ENCODE peak calls at places on chromosomes 13 and 19, in four cellular contexts. H is H1, P is H9, U is mesendoderm. B is an unnamed sample.

GRCh38 chr19:17520865-17521264 is 9.4 kb downstream of the PGLS start:
- DNase-seq in H (no peak), P (no peak), U (no peak), B (no peak)

GRCh38 chr19:13537454-13537853 is 31.2 kb upstream of the CACNA1A start:
- DNase-seq in H (no peak), P (peak), U (peak), B (no peak)

GRCh38 chr13:20708216-20708615 is 4.7 kb downstream of the IL17D start:
- DNase-seq in H (no peak), P (no peak), U (no peak), B (no peak)

GRCh38 chr19:12967907-12968306 is 1.5 kb upstream of the DAND5 start:
- DNase-seq in H (no peak), P (no peak), U (no peak), B (peak)

GRCh38 chr13:50838031-50838430 is 5.5 kb downstream of the DLEU7 start:
- DNase-seq in H (no peak), P (no peak), U (no peak), B (no peak)

GRCh38 chr19:30286378-30286777 is 85.8 kb upstream of the ZNF536 start:
- DNase-seq in H (no peak), P (no peak), U (no peak), B (no peak)

GRCh38 chr13:79258489-79258888 is 147.6 kb downstream of the RBM26 start:
- DNase-seq in H (no peak), P (no peak), U (no peak), B (no peak)

GRCh38 chr13:98060282-98060681 is 82.6 kb upstream of the FARP1 start:
- DNase-seq in H (no peak), P (no peak), U (no peak), B (no peak)

GRCh38 chr19:46392252-46392801 is 21.0 kb downstream of the CCDC8 start:
- DNase-seq in H (no peak), P (no peak), U (no peak), B (peak)

GRCh38 chr13:110648155-110648819 is 32.9 kb downstream of the NAXD start:
- DNase-seq in H (peak), P (no peak), U (no peak), B (no peak)

GRCh38 chr19:9906475-9907087 is 29.7 kb downstream of the OLFM2 start:
- DNase-seq in H (no peak), P (no peak), U (peak), B (no peak)

GRCh38 chr19:11481777-11482383 is 1.0 kb upstream of the ELAVL3 start:
- DNase-seq in H (peak), P (peak), U (peak), B (peak)

GRCh38 chr13:67147257-67148218 is 82.6 kb downstream of the PCDH9 start:
- DNase-seq in H (no peak), P (no peak), U (peak), B (peak)

GRCh38 chr19:53182202-53182601 is 11.0 kb downstream of the ZNF665 start:
- DNase-seq in H (no peak), P (no peak), U (no peak), B (peak)

GRCh38 chr19:48492925-48493717 is 18.5 kb downstream of the LMTK3 start:
- DNase-seq in H (peak), P (peak), U (peak), B (peak)

GRCh38 chr19:45691516-45692186 is at the start of gene SNRPD2:
- DNase-seq in H (peak), P (peak), U (peak), B (peak)

GRCh38 chr13:111385182-111385857 is 64.9 kb downstream of the TEX29 start:
- DNase-seq in H (no peak), P (peak), U (no peak), B (no peak)

GRCh38 chr13:103961129-103961528 is 894.9 kb upstream of the SLC10A2 start:
- DNase-seq in H (no peak), P (no peak), U (no peak), B (no peak)

GRCh38 chr19:566403-566802 is 6.0 kb upstream of the BSG start:
- DNase-seq in H (no peak), P (no peak), U (peak), B (peak)

GRCh38 chr19:55482967-55483671 is 1.9 kb upstream of the NAT14 start:
- DNase-seq in H (no peak), P (no peak), U (no peak), B (no peak)

GRCh38 chr19:41265376-41266153 is 1.4 kb downstream of the HNRNPUL1 start:
- DNase-seq in H (no peak), P (no peak), U (peak), B (peak)

DNA sequence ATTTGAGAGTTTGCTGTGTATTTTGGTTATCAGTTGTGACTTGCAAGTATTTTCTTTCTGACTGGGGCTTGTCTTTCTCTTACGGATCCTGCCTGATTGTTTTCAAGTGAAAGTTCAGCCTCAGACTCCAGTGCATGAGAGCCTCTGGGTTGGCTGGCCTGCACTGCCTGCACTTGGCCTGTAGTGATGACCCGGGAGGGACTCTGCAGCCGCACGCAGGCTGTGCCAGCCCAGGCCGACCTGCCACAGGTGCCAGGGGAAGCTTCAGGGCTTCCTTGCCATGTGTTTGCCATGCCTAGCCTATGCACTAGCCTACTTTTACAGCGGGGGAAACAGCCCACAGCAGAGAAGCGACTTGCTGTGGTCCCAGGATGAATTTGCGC is 77.0 kb downstream of the KDM4B start:
- DNase-seq in H (no peak), P (no peak), U (no peak), B (no peak)
- H4K5ac ChIP-seq in H (no peak), P (no peak), U (no peak), B (no peak)

DNA sequence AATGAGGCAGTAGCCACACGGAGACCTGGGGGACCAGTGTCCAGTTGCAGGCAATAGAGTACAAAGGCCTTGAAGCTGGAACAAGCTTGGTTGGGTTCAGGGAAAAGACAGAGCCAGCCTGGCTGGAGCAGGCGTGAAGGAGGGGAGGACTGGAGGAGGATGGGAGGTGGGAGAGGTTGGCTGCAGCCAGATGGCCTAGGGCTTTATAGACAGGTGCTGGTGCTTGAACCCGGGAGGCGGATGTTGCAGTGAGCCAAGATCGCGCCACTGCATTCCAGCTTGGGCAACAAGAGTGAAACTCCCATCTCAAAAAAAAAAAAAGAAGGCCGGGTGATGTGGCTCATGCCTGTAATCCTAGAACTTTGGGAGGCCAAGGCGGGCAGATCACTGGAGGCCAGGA is 1.7 kb downstream of the SPINT2 start:
- DNase-seq in H (no peak), P (no peak), U (no peak), B (no peak)
- H4K5ac ChIP-seq in H (no peak), P (no peak), U (no peak), B (no peak)

DNA sequence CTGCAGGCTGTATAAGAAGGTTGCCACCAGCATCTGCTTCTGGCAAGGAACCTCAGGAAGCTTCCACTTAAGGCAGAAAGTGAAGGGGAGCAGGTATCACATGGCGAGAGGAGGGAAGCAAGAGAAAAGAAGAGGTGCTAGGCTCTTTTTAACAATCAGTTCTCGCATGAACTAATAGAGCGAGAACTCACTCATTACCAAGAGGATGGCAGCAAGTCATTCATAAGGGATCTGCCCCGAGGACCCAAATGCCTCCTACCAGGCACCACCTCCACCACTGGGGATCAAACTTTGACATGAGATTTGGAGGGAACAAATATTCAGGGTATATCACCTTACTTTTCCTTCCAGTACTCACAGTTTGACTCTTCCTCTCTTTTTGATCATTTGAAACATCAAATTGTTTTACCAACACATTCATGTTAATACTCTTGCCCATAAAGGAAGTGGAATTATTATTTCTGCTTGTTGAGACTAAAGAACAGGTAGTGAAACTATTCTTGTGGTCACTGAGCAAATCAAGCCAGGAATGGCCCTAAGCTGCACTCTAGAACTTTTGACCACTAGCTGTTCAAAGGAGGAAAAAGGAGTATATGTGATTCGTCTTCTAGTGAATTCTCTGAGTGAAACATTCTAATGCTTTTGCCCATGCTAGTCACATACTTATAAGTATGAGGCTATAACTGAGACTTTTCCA is 45.0 kb downstream of the LACC1 start:
- DNase-seq in H (no peak), P (no peak), U (no peak), B (no peak)
- H4K5ac ChIP-seq in H (no peak), P (no peak), U (no peak), B (no peak)

GRCh38 chr13:64274481-64275217 is 2859.0 kb upstream of the PCDH20 start:
- DNase-seq in H (no peak), P (no peak), U (no peak), B (peak)
- H4K5ac ChIP-seq in H (no peak), P (no peak), U (no peak), B (no peak)

GRCh38 chr13:26604784-26605183 is 47.3 kb downstream of the WASF3 start:
- DNase-seq in H (no peak), P (no peak), U (no peak), B (no peak)
- H4K5ac ChIP-seq in H (no peak), P (no peak), U (no peak), B (no peak)

DNA sequence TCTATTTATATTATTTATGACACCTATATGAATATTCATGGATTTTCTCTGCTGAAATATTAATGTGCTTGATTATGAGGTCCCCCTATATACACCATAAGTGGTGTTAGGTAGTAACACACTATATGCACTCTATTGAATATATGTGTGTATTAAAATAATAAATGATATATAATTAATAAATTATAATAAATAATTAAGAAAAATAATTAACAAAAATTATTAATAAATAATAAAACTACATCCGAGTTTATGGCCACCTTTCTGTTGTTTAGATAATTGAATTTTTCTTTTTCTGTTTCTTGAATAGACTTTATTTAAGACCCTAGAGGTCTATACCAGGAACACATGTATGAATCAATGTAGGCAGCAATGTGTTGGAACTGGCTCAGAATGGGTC is 20.9 kb upstream of the ARHGEF18 start:
- DNase-seq in H (no peak), P (no peak), U (no peak), B (no peak)
- H4K5ac ChIP-seq in H (no peak), P (no peak), U (no peak), B (no peak)

GRCh38 chr19:4524808-4525562 is 6.7 kb upstream of the PLIN4 start:
- DNase-seq in H (peak), P (peak), U (peak), B (no peak)

GRCh38 chr19:4523306-4524110 is 5.2 kb upstream of the PLIN4 start:
- DNase-seq in H (peak), P (peak), U (peak), B (peak)

GRCh38 chr19:4522291-4523002 is 4.2 kb upstream of the PLIN4 start:
- DNase-seq in H (no peak), P (no peak), U (no peak), B (no peak)

GRCh38 chr19:4528843-4529242 is 6.2 kb downstream of the PLIN5 start:
- DNase-seq in H (no peak), P (no peak), U (no peak), B (no peak)

GRCh38 chr19:4525563-4526002 is 7.3 kb upstream of the PLIN4 start:
- DNase-seq in H (no peak), P (no peak), U (no peak), B (no peak)
- H4K5ac ChIP-seq in H (no peak), P (no peak), U (no peak), B (no peak)

GRCh38 chr19:34497112-34497805 is 15.7 kb downstream of the WTIP start:
- DNase-seq in H (no peak), P (no peak), U (no peak), B (no peak)
- H4K5ac ChIP-seq in H (no peak), P (no peak), U (no peak), B (no peak)

B was measured in IMR-90.